ENCODE peak calls at places on chromosomes 6 and 20, in five cellular contexts. E, H, T, M and I are unnamed samples.
A peak's percentile ranks its signal among the peaks of the same experiment; 100 is the strongest.

GRCh38 chr20:43138061-43138860 is 51.4 kb downstream of the PTPRT start:
- DNase-seq in E (no peak), H (no peak), T (no peak), M (no peak), I (no peak)

GRCh38 chr6:11605507-11605905 is 68.0 kb downstream of the TMEM170B start:
- DNase-seq in E (no peak), H (no peak), T (no peak), M (no peak), I (no peak)

GRCh38 chr6:28880894-28881780 is 42.6 kb downstream of the TRIM27 start:
- DNase-seq in E (peak; percentile 77), H (no peak), T (peak; percentile 64), M (peak; percentile 38), I (peak; percentile 68)

GRCh38 chr6:53543341-53544010 is 1.4 kb downstream of the GCLC start:
- DNase-seq in E (no peak), H (no peak), T (peak; percentile 40), M (no peak), I (no peak)

GRCh38 chr6:30345852-30346251 is 896 bp downstream of the RPP21 start:
- DNase-seq in E (no peak), H (no peak), T (no peak), M (no peak), I (no peak)

GRCh38 chr20:44721785-44722054 is 6.6 kb downstream of the CCN5 start:
- DNase-seq in E (no peak), H (no peak), T (no peak), M (no peak), I (no peak)

GRCh38 chr6:116462516-116462915 is 1.3 kb downstream of the CALHM6 start:
- DNase-seq in E (no peak), H (no peak), T (no peak), M (no peak), I (no peak)

GRCh38 chr6:16471222-16471784 is 232.9 kb downstream of the GMPR start:
- DNase-seq in E (peak; percentile 17), H (no peak), T (no peak), M (no peak), I (no peak)

GRCh38 chr20:44720994-44721784 is 6.0 kb downstream of the CCN5 start:
- DNase-seq in E (no peak), H (no peak), T (peak; percentile 49), M (no peak), I (no peak)

GRCh38 chr6:116206231-116206903 is 47.5 kb downstream of the TSPYL4 start:
- DNase-seq in E (no peak), H (no peak), T (no peak), M (no peak), I (no peak)

GRCh38 chr6:74073429-74073828 is 377.4 kb downstream of the CD109 start:
- DNase-seq in E (no peak), H (no peak), T (no peak), M (no peak), I (no peak)

GRCh38 chr6:1678201-1678600 is 68.5 kb downstream of the FOXC1 start:
- DNase-seq in E (no peak), H (no peak), T (peak; percentile 81), M (no peak), I (no peak)

GRCh38 chr20:33994624-33994913 is 858 bp downstream of the RALY start:
- DNase-seq in E (no peak), H (no peak), T (no peak), M (no peak), I (no peak)

GRCh38 chr6:47379328-47379727 is 69.6 kb upstream of the TNFRSF21 start:
- DNase-seq in E (no peak), H (no peak), T (no peak), M (no peak), I (no peak)

GRCh38 chr20:17971571-17972013 is 2.8 kb downstream of the MGME1 start:
- DNase-seq in E (peak; percentile 75), H (no peak), T (no peak), M (no peak), I (no peak)

GRCh38 chr6:104855507-104855906 is 4.2 kb downstream of the HACE1 start:
- DNase-seq in E (no peak), H (no peak), T (no peak), M (no peak), I (no peak)

GRCh38 chr6:159360306-159360705 is 191.1 kb downstream of the FNDC1 start:
- DNase-seq in E (no peak), H (no peak), T (no peak), M (no peak), I (no peak)

GRCh38 chr20:18405826-18406225 is 61.0 kb downstream of the DZANK1 start:
- DNase-seq in E (no peak), H (no peak), T (no peak), M (no peak), I (no peak)

GRCh38 chr20:49112596-49113274 is 66.6 kb downstream of the CSE1L start:
- DNase-seq in E (no peak), H (no peak), T (no peak), M (no peak), I (no peak)

GRCh38 chr6:35043381-35043780 is 97.8 kb downstream of the TCP11 start:
- DNase-seq in E (no peak), H (no peak), T (no peak), M (no peak), I (no peak)

GRCh38 chr20:46619445-46619844 is 31.8 kb downstream of the SLC13A3 start:
- DNase-seq in E (no peak), H (no peak), T (no peak), M (no peak), I (no peak)

GRCh38 chr6:55137925-55138324 is 36.4 kb upstream of the HCRTR2 start:
- DNase-seq in E (no peak), H (no peak), T (no peak), M (no peak), I (no peak)

GRCh38 chr20:62816879-62817873 is at the start of gene COL9A3:
- DNase-seq in E (peak; percentile 61), H (no peak), T (no peak), M (no peak), I (no peak)

GRCh38 chr20:62819494-62820174 is 2.8 kb downstream of the COL9A3 start:
- DNase-seq in E (no peak), H (no peak), T (no peak), M (no peak), I (no peak)

GRCh38 chr20:62820208-62820961 is 3.5 kb downstream of the COL9A3 start:
- DNase-seq in E (no peak), H (no peak), T (no peak), M (no peak), I (no peak)

GRCh38 chr20:62817975-62818591 is 1.2 kb downstream of the COL9A3 start:
- DNase-seq in E (no peak), H (no peak), T (no peak), M (no peak), I (no peak)

GRCh38 chr20:62818592-62819493 is 2.0 kb downstream of the COL9A3 start:
- DNase-seq in E (peak; percentile 90), H (no peak), T (peak; percentile 53), M (no peak), I (no peak)
- H3K27ac ChIP-seq in E (no peak overlapping the region), H (peak overlapping the region; percentile 80), T (peak overlapping the region; percentile 41), M (no peak overlapping the region), I (no peak overlapping the region)

DNA sequence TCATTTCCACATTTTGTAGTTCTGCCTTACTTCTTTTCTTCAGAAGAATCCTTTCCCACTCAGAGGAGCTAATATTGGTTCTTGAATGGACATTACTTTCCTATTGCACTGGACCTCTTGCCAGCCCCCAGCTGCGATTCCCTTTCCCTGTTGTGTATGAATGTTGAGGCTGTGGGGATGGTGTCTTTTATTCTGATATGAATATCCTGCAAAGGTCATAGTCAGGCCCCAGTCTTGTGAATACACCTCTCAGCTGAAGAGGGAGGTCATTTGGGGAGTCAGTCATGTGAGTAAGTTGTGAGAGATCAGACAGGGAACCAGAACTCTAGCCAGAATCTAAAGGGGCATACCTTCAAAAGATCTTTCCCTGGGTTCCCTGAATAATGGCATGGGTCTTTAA is 32.6 kb upstream of the OSTM1 start:
- DNase-seq in E (no peak), H (no peak), T (no peak), M (no peak), I (no peak)
- TF ChIP-seq CTCF in E (no peak), H (no peak), T (no peak), M (no peak), I (no peak)

GRCh38 chr6:17599885-17600526 is at the start of gene FAM8A1:
- DNase-seq in E (peak; percentile 98), H (peak; percentile 71), T (peak; percentile 96), M (peak; percentile 95), I (peak; percentile 95)

GRCh38 chr6:17601389-17601703 is 1.2 kb downstream of the FAM8A1 start:
- DNase-seq in E (no peak), H (no peak), T (no peak), M (no peak), I (no peak)

GRCh38 chr6:17602888-17603287 is 2.8 kb downstream of the FAM8A1 start:
- DNase-seq in E (no peak), H (no peak), T (no peak), M (no peak), I (no peak)

GRCh38 chr6:17596085-17596484 is 4.0 kb upstream of the FAM8A1 start:
- DNase-seq in E (no peak), H (no peak), T (no peak), M (no peak), I (no peak)

DNA sequence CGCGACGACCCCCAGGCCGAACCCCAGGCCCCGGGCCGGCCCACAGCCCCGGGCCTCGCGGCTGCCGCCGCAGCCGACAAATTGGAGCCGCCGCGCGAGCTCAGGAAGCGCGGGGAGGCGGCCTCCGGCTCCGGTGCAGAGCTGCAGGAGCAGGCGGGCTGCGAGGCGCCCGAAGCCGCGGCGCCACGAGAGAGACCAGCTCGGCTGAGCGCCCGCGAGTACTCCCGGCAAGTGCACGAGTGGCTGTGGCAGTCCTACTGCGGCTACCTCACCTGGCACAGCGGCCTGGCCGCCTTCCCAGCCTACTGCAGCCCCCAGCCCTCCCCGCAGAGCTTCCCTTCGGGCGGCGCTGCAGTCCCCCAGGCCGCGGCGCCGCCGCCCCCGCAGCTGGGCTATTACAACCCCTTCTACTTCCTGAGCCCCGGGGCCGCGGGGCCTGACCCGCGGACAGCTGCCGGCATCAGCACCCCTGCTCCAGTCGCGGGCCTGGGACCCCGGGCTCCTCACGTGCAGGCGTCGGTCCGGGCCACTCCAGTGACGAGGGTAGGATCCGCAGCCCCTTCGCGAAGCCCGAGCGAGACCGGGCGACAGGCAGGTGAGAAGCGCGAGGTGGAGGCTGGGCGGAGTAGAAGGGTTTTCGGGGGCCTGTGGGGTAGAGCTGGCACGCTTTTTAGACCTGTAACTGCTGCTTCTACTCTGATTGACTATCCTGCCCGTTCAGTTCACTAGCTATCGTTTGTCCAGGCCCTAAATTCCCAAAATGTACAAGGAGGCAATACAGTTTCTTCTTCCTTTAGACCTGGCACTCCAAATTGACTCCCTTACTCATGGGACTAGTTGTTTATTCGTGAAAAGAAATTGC is 656 bp downstream of the FAM8A1 start:
- DNase-seq in E (peak; percentile 70), H (no peak), T (peak; percentile 61), M (peak; percentile 55), I (peak; percentile 39)
- TF ChIP-seq POLR2A in E (no peak), H (no peak), T (no peak), M (no peak), I (no peak)

DNA sequence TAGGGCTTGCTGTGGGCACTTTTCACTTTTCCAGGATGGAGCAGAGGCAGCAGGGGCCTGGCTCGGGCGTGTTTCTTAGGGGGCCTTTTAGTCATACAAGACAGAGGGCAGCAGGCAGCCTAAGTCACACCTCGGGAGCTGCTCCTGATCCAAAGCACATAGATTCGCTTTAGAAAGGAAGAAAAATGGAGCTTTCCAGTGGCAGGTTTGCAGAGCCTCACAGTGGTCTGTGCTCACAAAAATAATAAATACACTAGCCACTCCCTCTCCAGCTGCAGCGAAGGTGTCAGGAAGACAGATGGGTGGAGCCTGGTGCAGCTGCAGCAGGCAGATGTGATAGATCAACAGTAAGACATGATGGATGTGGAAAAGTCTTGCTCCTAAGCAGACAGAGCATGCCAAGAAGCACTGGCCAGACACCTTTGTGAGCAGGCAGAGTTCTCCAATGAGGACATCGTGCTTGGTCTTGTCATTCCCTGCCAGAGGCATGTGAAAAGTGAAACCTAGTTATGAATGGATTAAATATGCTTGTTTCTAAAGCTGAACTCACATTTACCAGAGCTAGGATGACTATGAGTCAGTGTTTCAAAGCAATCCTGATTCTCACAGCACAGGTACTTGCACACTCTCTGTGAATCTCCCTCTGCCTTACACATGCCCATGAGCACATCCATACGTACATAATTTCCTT is 111.4 kb downstream of the SCML4 start:
- DNase-seq in E (no peak), H (no peak), T (no peak), M (peak; percentile 58), I (no peak)
- H3K27ac ChIP-seq in E (no peak overlapping the region), H (no peak overlapping the region), T (no peak overlapping the region), M (no peak overlapping the region), I (no peak overlapping the region)